ENCODE peak calls at places on chromosome 16, in ten cellular contexts. N, L, D, Q, T, A, E, C, S and Y are unnamed samples.

GRCh38 chr16:14043278-14043677 is 27.8 kb upstream of the MRTFB start:
- DNase-seq in E (no peak), S (no peak), Q (no peak), T (no peak), C (no peak), D (no peak), L (no peak), N (no peak), A (no peak), Y (no peak)

GRCh38 chr16:89695875-89696597 is 5.5 kb downstream of the SPATA2L start:
- DNase-seq in Q (no peak), D (no peak), E (no peak), N (no peak), L (no peak), T (no peak), C (no peak), S (no peak), A (no peak), Y (no peak)

GRCh38 chr16:11675561-11676511 is 7.6 kb downstream of the SNN start:
- DNase-seq in S (no peak), C (no peak), E (peak; percentile 58), A (no peak), Q (no peak), N (peak; percentile 40), D (no peak), L (peak; percentile 50), T (peak; percentile 69), Y (no peak)

GRCh38 chr16:27174007-27174406 is 29.3 kb upstream of the KDM8 start:
- DNase-seq in D (no peak), N (no peak), Q (no peak), S (no peak), L (no peak), T (peak; percentile 27), C (no peak), A (peak; percentile 49), E (no peak), Y (no peak)

GRCh38 chr16:27759301-27759871 is 209.4 kb downstream of the KATNIP start:
- DNase-seq in A (no peak), E (no peak), S (no peak), T (no peak), D (peak; percentile 19), L (no peak), N (no peak), C (peak; percentile 52), Q (no peak), Y (peak; percentile 78)

GRCh38 chr16:64711026-64711425 is 410.8 kb downstream of the CDH11 start:
- DNase-seq in Q (no peak), A (no peak), S (no peak), L (no peak), N (no peak), E (no peak), D (no peak), C (peak; percentile 85), T (no peak), Y (no peak)

GRCh38 chr16:4442371-4442770 is 16.7 kb downstream of the DNAJA3 start:
- DNase-seq in A (no peak), N (no peak), Q (no peak), T (no peak), L (no peak), E (no peak), S (no peak), C (no peak), D (no peak), Y (no peak)

GRCh38 chr16:25799816-25800215 is 108.1 kb downstream of the HS3ST4 start:
- DNase-seq in E (no peak), C (no peak), L (no peak), D (peak; percentile 69), A (no peak), N (no peak), T (no peak), S (no peak), Q (no peak), Y (no peak)

GRCh38 chr16:1060416-1061340 is 11.9 kb upstream of the SSTR5 start:
- DNase-seq in A (no peak), L (no peak), N (no peak), Q (no peak), T (no peak), E (no peak), D (no peak), C (no peak), S (no peak), Y (no peak)

GRCh38 chr16:1059310-1059709 is 13.2 kb upstream of the SSTR5 start:
- DNase-seq in T (no peak), D (no peak), Q (no peak), E (no peak), L (no peak), C (no peak), N (no peak), S (no peak), A (no peak), Y (no peak)

GRCh38 chr16:1056196-1056595 is 16.4 kb upstream of the SSTR5 start:
- DNase-seq in Q (no peak), N (no peak), E (no peak), D (no peak), L (no peak), T (no peak), S (no peak), A (no peak), C (no peak), Y (no peak)

GRCh38 chr16:1057252-1057932 is 15.2 kb upstream of the SSTR5 start:
- DNase-seq in D (peak; percentile 57), A (peak; percentile 56), C (no peak), Q (no peak), L (peak; percentile 63), T (peak; percentile 47), S (no peak), E (no peak), N (peak; percentile 65), Y (no peak)

DNA sequence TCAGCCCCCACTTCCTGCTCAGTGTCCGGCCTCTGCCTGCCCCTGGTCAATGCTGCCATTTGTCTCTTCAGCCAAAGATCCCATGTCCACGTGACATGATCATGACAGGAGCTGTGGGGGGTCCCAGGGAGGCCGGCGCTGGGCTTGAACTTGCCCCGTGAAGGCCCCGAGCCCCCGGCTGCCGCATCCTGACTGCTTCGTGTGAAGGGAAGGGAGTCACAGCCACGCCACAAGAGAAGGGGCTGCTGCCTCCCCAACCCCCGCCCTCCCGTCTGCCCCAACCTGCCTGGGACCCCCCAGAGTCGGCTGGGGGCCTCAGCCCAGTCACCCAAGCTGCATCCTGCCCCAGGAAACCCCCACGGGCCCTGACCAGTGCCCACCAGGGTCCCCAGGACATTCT is 14.3 kb upstream of the SSTR5 start:
- DNase-seq in L (no peak), T (no peak), E (no peak), N (no peak), Q (no peak), S (no peak), A (no peak), C (no peak), D (no peak), Y (no peak)
- TF ChIP-seq CTCF in L (no peak), T (no peak), E (no peak), N (no peak), Q (no peak), S (no peak), A (no peak), C (no peak), D (no peak), Y (no peak)

GRCh38 chr16:10620120-10620519 is 39.7 kb upstream of the EMP2 start:
- DNase-seq in T (no peak), N (no peak), C (no peak), Q (no peak), D (no peak), S (no peak), E (no peak), A (no peak), L (no peak), Y (no peak)
- TF ChIP-seq CTCF in T (no peak), N (no peak), C (no peak), Q (no peak), D (no peak), S (no peak), E (no peak), A (no peak), L (no peak), Y (no peak)

GRCh38 chr16:53509906-53510703 is 7.1 kb upstream of the AKTIP start:
- DNase-seq in L (peak; percentile 58), E (peak; percentile 49), C (peak; percentile 58), S (peak; percentile 35), N (peak; percentile 84), D (peak; percentile 74), Q (no peak), T (peak; percentile 63), A (peak; percentile 22), Y (peak; percentile 55)

GRCh38 chr16:53511084-53511402 is 8.0 kb upstream of the AKTIP start:
- DNase-seq in L (no peak), D (no peak), S (no peak), N (no peak), T (no peak), C (no peak), Q (no peak), E (no peak), A (no peak), Y (no peak)

GRCh38 chr16:53507464-53508180 is 4.6 kb upstream of the AKTIP start:
- DNase-seq in C (no peak), N (no peak), L (no peak), Q (no peak), S (no peak), E (peak; percentile 8), D (no peak), T (no peak), A (no peak), Y (no peak)

GRCh38 chr16:53511403-53512280 is 8.6 kb upstream of the AKTIP start:
- DNase-seq in E (peak; percentile 53), D (no peak), S (no peak), A (no peak), N (no peak), C (no peak), Q (no peak), T (no peak), L (no peak), Y (no peak)

GRCh38 chr16:53510704-53511070 is 7.7 kb upstream of the AKTIP start:
- DNase-seq in T (no peak), E (peak; percentile 5), L (no peak), C (no peak), S (no peak), N (no peak), Q (no peak), D (no peak), A (no peak), Y (no peak)
- TF ChIP-seq CTCF in T (no peak), E (no peak), L (no peak), C (no peak), S (no peak), N (no peak), Q (no peak), D (no peak), A (peak; percentile 45), Y (peak; percentile 65)

DNA sequence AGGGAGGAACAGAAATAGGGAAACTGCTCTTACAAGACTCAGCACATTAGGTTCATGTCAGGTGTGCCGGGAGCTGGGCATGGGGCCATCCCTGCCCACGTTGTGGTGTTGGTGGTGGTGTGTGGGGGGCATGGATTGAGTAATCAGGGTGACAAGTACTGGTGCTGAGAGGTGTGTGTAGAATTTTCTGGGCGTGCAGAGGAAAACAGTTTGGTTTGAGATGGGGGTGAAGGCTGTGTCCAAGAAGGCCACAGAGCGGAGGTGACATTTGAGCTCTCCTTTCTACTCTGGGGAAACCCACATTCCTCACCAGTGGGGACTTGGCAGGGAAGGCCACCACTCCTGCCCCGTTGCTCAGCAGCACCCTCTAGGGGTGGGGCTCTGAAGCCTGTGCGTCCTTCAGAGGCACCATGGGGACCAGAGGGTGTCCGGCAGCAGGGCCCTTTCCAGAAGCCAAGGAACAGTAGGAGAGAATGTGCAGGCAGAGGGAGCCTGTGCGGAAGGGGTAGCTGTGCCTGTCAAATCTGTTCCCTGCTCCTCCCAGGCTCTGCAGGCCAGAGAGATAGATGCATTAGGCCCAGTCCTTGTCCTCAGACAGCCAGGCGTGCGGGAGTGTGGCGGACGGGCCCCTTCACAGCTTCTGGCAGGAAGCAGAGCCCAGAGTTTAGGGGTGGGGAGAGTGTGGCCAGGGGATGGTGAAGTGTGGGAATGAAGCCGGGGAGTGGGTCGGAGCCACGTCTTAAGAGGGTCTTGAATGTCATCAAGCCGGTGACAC is 48.7 kb upstream of the GSE1 start:
- DNase-seq in A (no peak), S (no peak), D (no peak), C (no peak), N (no peak), L (no peak), T (peak; percentile 54), Q (no peak), E (peak; percentile 45), Y (no peak)
- TF ChIP-seq CTCF in A (peak; percentile 12), S (peak; percentile 15), D (peak; percentile 63), C (peak; percentile 72), N (peak; percentile 71), L (peak; percentile 58), T (peak; percentile 52), Q (peak; percentile 48), E (no peak), Y (peak; percentile 77)